ENCODE peak calls at places on chromosomes 12 and 14, in nine cellular contexts. E is astrocyte of the spinal cord; X is CD8-positive, alpha-beta T cell; F is CD4-positive, alpha-beta T cell; N is vagina; J is IMR-90; Q is heart right ventricle; T is cardiac muscle cell; O is Caco-2. S is an unnamed sample.

GRCh38 chr12:20181416-20181815 is 186.9 kb upstream of the PDE3A start:
- DNase-seq in E (no peak), X (no peak), F (no peak), N (no peak), J (no peak), Q (no peak), T (no peak), O (no peak), S (no peak)

GRCh38 chr12:94458882-94459772 is 540 bp downstream of the CEP83 start:
- DNase-seq in E (peak), X (no peak), F (no peak), N (no peak), J (peak), Q (no peak), T (peak), O (no peak), S (no peak)

GRCh38 chr12:95859344-95859816 is 628 bp downstream of the SNRPF start:
- DNase-seq in E (peak), X (no peak), F (no peak), N (no peak), J (peak), Q (no peak), T (peak), O (peak), S (no peak)

GRCh38 chr12:62519043-62519442 is 52.4 kb downstream of the MON2 start:
- DNase-seq in E (no peak), X (no peak), F (no peak), N (no peak), J (no peak), Q (no peak), T (no peak), O (no peak), S (no peak)

GRCh38 chr12:54658306-54659264 is 10.4 kb upstream of the DCD start:
- DNase-seq in E (no peak), X (no peak), F (peak), N (no peak), J (peak), Q (no peak), T (peak), O (peak), S (peak)

GRCh38 chr14:101083564-101084435 is 180.3 kb upstream of the RTL1 start:
- DNase-seq in E (no peak), X (no peak), F (no peak), N (no peak), J (no peak), Q (no peak), T (no peak), O (no peak), S (no peak)

GRCh38 chr14:100193417-100194357 is 34.2 kb upstream of the DEGS2 start:
- DNase-seq in E (no peak), X (peak), F (no peak), N (no peak), J (no peak), Q (no peak), T (no peak), O (peak), S (peak)

GRCh38 chr12:124738636-124739467 is 124.8 kb downstream of the SCARB1 start:
- DNase-seq in E (peak), X (no peak), F (no peak), N (no peak), J (peak), Q (no peak), T (no peak), O (no peak), S (peak)

GRCh38 chr14:100692859-100693558 is 33.7 kb upstream of the DLK1 start:
- DNase-seq in E (peak), X (no peak), F (no peak), N (no peak), J (peak), Q (no peak), T (no peak), O (no peak), S (no peak)

GRCh38 chr14:105180598-105181528 is at the start of gene NUDT14:
- DNase-seq in E (no peak), X (peak), F (peak), N (no peak), J (peak), Q (peak), T (peak), O (peak), S (peak)

GRCh38 chr12:116441292-116441691 is 117.9 kb upstream of the MAP1LC3B2 start:
- DNase-seq in E (peak), X (no peak), F (no peak), N (no peak), J (peak), Q (no peak), T (no peak), O (no peak), S (no peak)

GRCh38 chr12:55908726-55909512 is 18.8 kb downstream of the PYM1 start:
- DNase-seq in E (peak), X (no peak), F (no peak), N (no peak), J (peak), Q (no peak), T (no peak), O (peak), S (no peak)

GRCh38 chr12:47408171-47408871 is 297.5 kb downstream of the RPAP3 start:
- DNase-seq in E (no peak), X (peak), F (peak), N (no peak), J (no peak), Q (peak), T (no peak), O (peak), S (no peak)

GRCh38 chr12:93689076-93689834 is 12.1 kb downstream of the CRADD start:
- DNase-seq in E (no peak), X (no peak), F (no peak), N (no peak), J (peak), Q (no peak), T (no peak), O (peak), S (no peak)

GRCh38 chr12:89067436-89067835 is 284.9 kb downstream of the DUSP6 start:
- DNase-seq in E (peak), X (no peak), F (no peak), N (no peak), J (peak), Q (no peak), T (no peak), O (no peak), S (no peak)

GRCh38 chr12:120980800-120981368 is 2.5 kb downstream of the HNF1A start:
- DNase-seq in E (no peak), X (no peak), F (no peak), N (no peak), J (no peak), Q (no peak), T (no peak), O (peak), S (no peak)

GRCh38 chr12:42129595-42130204 is 15.0 kb downstream of the GXYLT1 start:
- DNase-seq in E (peak), X (no peak), F (no peak), N (no peak), J (peak), Q (peak), T (peak), O (peak), S (no peak)

GRCh38 chr12:68326720-68327119 is 5.4 kb downstream of the MDM1 start:
- DNase-seq in E (no peak), X (no peak), F (no peak), N (no peak), J (no peak), Q (no peak), T (no peak), O (no peak), S (no peak)

GRCh38 chr12:116187158-116187511 is 90.4 kb downstream of the MED13L start:
- DNase-seq in E (peak), X (no peak), F (no peak), N (no peak), J (no peak), Q (no peak), T (peak), O (no peak), S (no peak)

GRCh38 chr14:77066555-77067172 is 31.4 kb upstream of the CIPC start:
- DNase-seq in E (no peak), X (no peak), F (no peak), N (peak), J (no peak), Q (no peak), T (no peak), O (no peak), S (no peak)

GRCh38 chr14:76091036-76091435 is 60.7 kb upstream of the GPATCH2L start:
- DNase-seq in E (no peak), X (no peak), F (no peak), N (no peak), J (no peak), Q (peak), T (no peak), O (peak), S (no peak)

GRCh38 chr14:69154779-69155178 is 1.9 kb upstream of the DCAF5 start:
- DNase-seq in E (no peak), X (no peak), F (no peak), N (no peak), J (no peak), Q (no peak), T (peak), O (peak), S (peak)
- TF ChIP-seq CTCF in E (no peak), X (no peak), F (no peak), N (no peak), J (no peak), Q (no peak), T (no peak), O (no peak), S (no peak)

GRCh38 chr12:51083140-51083833 is at the start of gene CSRNP2:
- DNase-seq in E (peak), X (peak), F (peak), N (no peak), J (peak), Q (peak), T (peak), O (peak), S (peak)
- TF ChIP-seq CTCF in E (peak), X (no peak), F (peak), N (peak), J (peak), Q (no peak), T (peak), O (peak), S (no peak)

DNA sequence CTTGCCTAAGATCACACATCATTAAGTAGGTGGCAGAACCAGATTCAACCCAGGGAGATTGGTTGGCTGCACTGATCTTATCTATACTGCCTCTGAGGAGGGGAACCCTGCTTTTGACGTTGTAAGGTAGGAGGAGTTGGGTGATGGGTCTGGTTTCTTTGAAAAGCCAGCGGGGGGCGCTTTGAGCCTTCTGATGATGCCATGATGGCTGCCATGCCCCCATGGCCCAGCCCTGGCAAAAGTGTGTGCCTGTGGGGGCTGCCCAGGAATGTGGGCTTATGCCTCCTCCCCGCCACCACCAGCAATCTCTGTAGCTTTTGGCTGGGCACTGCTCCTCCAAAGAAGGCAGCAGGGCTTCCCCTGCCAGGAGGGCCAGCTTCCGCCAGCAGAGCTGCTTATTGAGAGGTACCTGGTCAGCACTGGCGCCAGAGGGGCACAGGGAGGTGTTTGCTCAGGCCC is 224.3 kb downstream of the SLC41A2 start:
- DNase-seq in E (no peak), X (no peak), F (no peak), N (no peak), J (no peak), Q (no peak), T (no peak), O (peak), S (no peak)
- TF ChIP-seq CTCF in E (no peak), X (no peak), F (no peak), N (no peak), J (peak), Q (no peak), T (peak), O (no peak), S (no peak)

DNA sequence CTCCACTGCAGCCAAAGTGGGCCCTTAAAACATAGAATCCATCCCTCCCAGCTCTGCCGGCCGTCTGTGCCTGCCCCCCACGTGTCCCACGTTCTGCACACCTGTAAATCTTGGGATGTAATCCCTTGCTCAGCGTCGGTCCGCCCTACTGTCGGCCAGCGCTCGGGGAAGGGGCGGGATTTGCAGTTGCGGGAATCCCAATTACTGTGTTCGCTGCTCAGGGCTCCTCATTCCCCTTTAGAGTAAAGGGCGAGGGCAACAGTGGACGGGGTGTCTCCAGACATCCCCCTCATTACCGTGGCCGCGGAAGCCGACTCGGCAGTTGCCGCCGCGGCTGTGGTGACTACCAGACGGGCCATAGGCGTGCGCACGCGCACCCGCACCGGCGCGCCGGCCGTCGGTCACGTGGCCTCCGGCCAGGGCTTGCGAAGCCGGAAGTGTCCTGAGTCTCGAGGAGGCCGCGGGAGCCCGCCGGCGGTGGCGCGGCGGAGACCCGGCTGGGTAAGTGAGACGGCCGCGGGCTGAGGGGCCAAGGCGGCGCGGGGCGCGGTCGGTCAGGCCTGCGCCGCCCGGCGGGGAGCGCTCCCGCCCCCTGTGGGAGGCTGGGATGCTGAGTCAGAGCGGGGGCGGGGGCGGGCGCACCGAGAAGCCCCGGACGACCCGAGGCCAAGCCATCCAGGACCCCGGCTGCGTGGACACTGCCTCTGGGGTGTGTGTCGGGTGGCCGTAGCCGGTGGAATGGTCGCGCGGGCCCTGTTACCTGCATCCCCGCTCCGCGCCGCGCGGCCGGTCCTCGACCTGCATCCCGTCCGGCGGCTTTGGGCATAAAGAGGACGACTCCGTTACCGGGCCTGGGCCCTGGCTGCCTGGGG is at the start of gene TBK1:
- DNase-seq in E (peak), X (peak), F (peak), N (no peak), J (peak), Q (peak), T (peak), O (peak), S (peak)
- TF ChIP-seq CTCF in E (no peak), X (no peak), F (no peak), N (peak), J (peak), Q (no peak), T (no peak), O (no peak), S (peak)

DNA sequence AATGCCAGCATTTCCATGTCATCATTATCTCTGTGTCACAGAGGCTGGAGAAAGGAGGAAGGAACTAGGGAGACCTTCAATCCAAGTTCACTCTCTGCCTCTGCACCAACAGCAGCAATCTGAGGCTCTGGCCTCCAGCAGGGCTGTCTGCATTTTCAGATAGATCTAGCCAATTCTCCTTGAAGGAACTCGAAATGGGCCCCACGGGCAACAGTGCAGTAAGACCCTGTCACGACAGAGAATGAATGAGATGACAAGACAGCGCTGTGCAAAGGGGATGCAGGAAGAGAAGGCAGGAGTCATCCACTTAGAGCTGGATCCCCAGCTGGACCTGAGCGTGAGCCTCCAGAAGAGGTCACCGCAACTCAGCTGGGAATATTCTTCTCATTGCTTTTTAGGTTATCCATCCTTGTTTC is 183.7 kb upstream of the GZMB start:
- DNase-seq in E (no peak), X (no peak), F (no peak), N (no peak), J (peak), Q (no peak), T (peak), O (peak), S (no peak)
- TF ChIP-seq CTCF in E (peak), X (no peak), F (no peak), N (peak), J (peak), Q (peak), T (peak), O (peak), S (peak)

S was measured in neural crest cell.